ENCODE peak calls at places on chromosomes 3 and 15, in seven cellular contexts. W is T-helper 17 cell, U is EL, K is ACHN, Z is posterior cingulate gyrus, N is heart left ventricle, H is GM04504. Q is an unnamed sample.

GRCh38 chr3:47009225-47010049 is 30.0 kb downstream of the NBEAL2 start:
- DNase-seq in Z (peak; percentile 90), N (peak; percentile 92), W (peak; percentile 29), H (peak; percentile 82), K (peak; percentile 83), U (peak; percentile 93), Q (peak; percentile 65)

GRCh38 chr3:12232785-12233317 is 56.0 kb upstream of the PPARG start:
- DNase-seq in K (no peak), N (no peak), Z (no peak), H (no peak), W (no peak), U (no peak), Q (no peak)

GRCh38 chr3:123547881-123548534 is 36.8 kb downstream of the HACD2 start:
- DNase-seq in W (no peak), Z (no peak), K (no peak), H (no peak), N (peak; percentile 13), U (no peak), Q (no peak)

GRCh38 chr3:192223815-192224214 is 503.5 kb downstream of the FGF12 start:
- DNase-seq in Z (no peak), W (no peak), U (no peak), N (no peak), H (no peak), K (no peak), Q (no peak)

GRCh38 chr3:58627580-58627894 is 39.0 kb downstream of the FAM3D start:
- DNase-seq in Z (no peak), W (no peak), U (peak; percentile 69), K (no peak), H (no peak), N (peak; percentile 74), Q (no peak)

GRCh38 chr3:123409443-123410148 is 39.3 kb downstream of the ADCY5 start:
- DNase-seq in N (no peak), H (no peak), Z (no peak), U (peak; percentile 28), K (peak; percentile 62), W (no peak), Q (no peak)

GRCh38 chr3:101036213-101036618 is 43.0 kb upstream of the ABI3BP start:
- DNase-seq in Z (no peak), U (peak; percentile 98), K (peak; percentile 97), N (no peak), W (no peak), H (peak; percentile 89), Q (no peak)

GRCh38 chr15:28001641-28002040 is 97.5 kb downstream of the OCA2 start:
- DNase-seq in Z (no peak), H (no peak), W (no peak), K (no peak), N (no peak), U (no peak), Q (no peak)

GRCh38 chr3:66041116-66041515 is 2.4 kb upstream of the MAGI1 start:
- DNase-seq in K (no peak), H (no peak), U (peak; percentile 78), Z (no peak), W (no peak), N (no peak), Q (no peak)

Q was measured in CD4-positive, alpha-beta T cell.